ENCODE peak calls at places on chromosomes 5 and 9, in four cellular contexts. W, B, G and H are unnamed samples.

GRCh38 chr9:121651295-121652036 is at the start of gene DAB2IP:
- DNase-seq in W (peak; percentile 62), B (peak; percentile 65), G (no peak), H (no peak)

GRCh38 chr9:34644766-34645314 is 1.6 kb upstream of the GALT start:
- DNase-seq in W (no peak), B (no peak), G (no peak), H (no peak)

GRCh38 chr5:132873119-132873929 is at the start of gene LEAP2:
- DNase-seq in W (no peak), B (no peak), G (peak; percentile 15), H (no peak)

GRCh38 chr9:83601463-83601862 is 21.5 kb upstream of the IDNK start:
- DNase-seq in W (no peak), B (no peak), G (no peak), H (no peak)

GRCh38 chr9:130188860-130189481 is 16.8 kb downstream of the NCS1 start:
- DNase-seq in W (no peak), B (no peak), G (no peak), H (no peak)

GRCh38 chr5:179343021-179343781 is 2.1 kb downstream of the ADAMTS2 start:
- DNase-seq in W (no peak), B (no peak), G (no peak), H (no peak)

GRCh38 chr9:134031071-134031470 is 5.8 kb downstream of the BRD3OS start:
- DNase-seq in W (no peak), B (no peak), G (no peak), H (no peak)

GRCh38 chr5:181037365-181037861 is 2.7 kb upstream of the BTNL9 start:
- DNase-seq in W (no peak), B (no peak), G (no peak), H (no peak)

GRCh38 chr5:156295434-156295833 is 31.5 kb upstream of the SGCD start:
- DNase-seq in W (no peak), B (no peak), G (no peak), H (no peak)

GRCh38 chr5:154997746-154998145 is 15.8 kb upstream of the KIF4B start:
- DNase-seq in W (no peak), B (no peak), G (no peak), H (no peak)

GRCh38 chr5:163916376-163916775 is 411.0 kb downstream of the MAT2B start:
- DNase-seq in W (no peak), B (no peak), G (no peak), H (peak; percentile 15)

GRCh38 chr9:111904889-111905288 is 8.3 kb downstream of the UGCG start:
- DNase-seq in W (no peak), B (no peak), G (no peak), H (no peak)

GRCh38 chr5:135076801-135077200 is 42.8 kb upstream of the PITX1 start:
- DNase-seq in W (no peak), B (no peak), G (no peak), H (no peak)

GRCh38 chr5:120368923-120369715 is 95.0 kb upstream of the PRR16 start:
- DNase-seq in W (no peak), B (no peak), G (no peak), H (no peak)

DNA sequence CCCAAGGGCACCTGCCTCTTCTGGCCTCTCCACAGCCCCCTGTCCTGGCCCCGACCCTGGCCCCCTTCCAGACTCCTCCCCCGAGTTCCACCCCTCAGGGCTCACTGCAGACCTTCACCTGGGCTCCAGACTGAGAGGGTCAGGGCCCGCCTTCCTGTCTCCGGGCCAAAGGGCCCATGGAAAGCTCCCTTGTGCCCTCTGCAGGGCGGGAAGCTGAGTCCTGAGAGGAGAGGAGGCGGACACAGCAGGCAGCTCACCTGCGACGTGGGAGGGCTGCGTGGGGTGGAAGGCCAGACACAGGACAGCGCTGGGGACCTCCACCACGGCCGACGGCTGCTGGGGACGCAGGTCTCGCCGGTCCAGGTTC is 20.6 kb downstream of the DYNC2I2 start:
- DNase-seq in W (peak; percentile 49), B (no peak), G (peak; percentile 87), H (no peak)
- H3K4me3 ChIP-seq in W (no peak overlapping the region), B (no peak overlapping the region), G (peak overlapping the region; percentile 31), H (no peak overlapping the region)

GRCh38 chr5:164934039-164934438 is 1428.6 kb downstream of the MAT2B start:
- DNase-seq in W (no peak), B (no peak), G (peak; percentile 1), H (no peak)
- H3K4me3 ChIP-seq in W (no peak overlapping the region), B (no peak overlapping the region), G (no peak overlapping the region), H (no peak overlapping the region)

GRCh38 chr9:135478858-135479468 is 619 bp upstream of the PPP1R26 start:
- DNase-seq in W (no peak), B (peak; percentile 64), G (peak; percentile 51), H (peak; percentile 11)

GRCh38 chr9:135479469-135480052 is at the start of gene PPP1R26:
- DNase-seq in W (no peak), B (no peak), G (peak; percentile 34), H (no peak)

GRCh38 chr9:135476561-135476960 is 3.0 kb upstream of the PPP1R26 start:
- DNase-seq in W (no peak), B (no peak), G (no peak), H (no peak)

GRCh38 chr9:135476981-135477380 is 2.6 kb upstream of the PPP1R26 start:
- DNase-seq in W (no peak), B (no peak), G (no peak), H (no peak)

DNA sequence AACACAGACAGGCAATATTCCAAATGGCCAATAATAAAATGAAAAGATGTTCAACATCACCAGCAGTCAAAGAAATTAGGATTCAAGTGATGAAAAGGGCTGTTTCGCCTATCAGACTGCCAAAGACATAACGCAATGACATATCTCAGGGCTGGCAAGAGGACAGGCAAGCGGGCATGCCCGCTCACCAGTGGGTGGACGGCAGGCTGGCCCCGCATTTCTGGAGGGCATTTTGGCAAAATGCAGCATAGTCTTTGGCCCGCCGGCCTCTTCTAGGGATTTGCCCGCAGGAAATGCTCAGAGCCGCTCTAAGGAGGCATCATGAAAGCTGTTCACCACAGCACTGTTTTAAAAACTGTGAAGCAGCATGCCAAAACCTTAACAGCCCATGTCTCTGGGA is 1.4 kb upstream of the PPP1R26 start:
- DNase-seq in W (no peak), B (no peak), G (no peak), H (no peak)
- H3K4me3 ChIP-seq in W (no peak overlapping the region), B (no peak overlapping the region), G (peak overlapping the region; percentile 84), H (no peak overlapping the region)

GRCh38 chr5:40381676-40382363 is 297.9 kb upstream of the PTGER4 start:
- DNase-seq in W (no peak), B (no peak), G (peak; percentile 31), H (peak; percentile 64)
- H3K4me3 ChIP-seq in W (no peak overlapping the region), B (no peak overlapping the region), G (no peak overlapping the region), H (no peak overlapping the region)

DNA sequence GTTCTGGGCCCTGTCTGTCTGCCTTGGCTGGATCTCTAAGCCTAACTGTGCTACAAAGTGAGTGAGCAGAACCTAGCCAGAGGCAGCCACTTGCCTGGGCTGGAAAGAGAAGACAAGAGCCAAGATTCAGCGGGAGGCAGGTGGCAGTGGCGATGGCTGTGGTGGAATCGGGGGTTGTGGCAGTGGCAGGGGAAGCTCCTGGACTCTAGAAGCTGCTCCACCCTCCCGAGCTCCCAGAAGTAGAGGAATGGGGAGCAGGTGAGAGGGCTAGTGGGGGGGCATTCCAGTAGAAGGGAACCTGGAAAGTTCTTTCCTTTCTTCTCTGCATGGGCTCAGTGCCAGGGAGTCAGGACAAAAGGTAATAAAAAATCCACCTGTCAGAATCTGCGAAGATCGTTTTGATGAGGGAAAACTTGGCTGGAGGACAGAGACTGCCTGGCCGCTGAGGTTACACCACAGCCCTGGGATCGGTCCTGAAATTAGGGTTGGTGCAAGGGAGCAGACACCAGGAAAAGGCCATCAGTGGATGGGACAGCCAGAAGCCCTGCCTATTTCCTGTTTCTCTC is 1.7 kb downstream of the CRAT start:
- DNase-seq in W (peak; percentile 55), B (no peak), G (no peak), H (no peak)
- H3K4me3 ChIP-seq in W (peak overlapping the region; percentile 83), B (no peak overlapping the region), G (no peak overlapping the region), H (no peak overlapping the region)

DNA sequence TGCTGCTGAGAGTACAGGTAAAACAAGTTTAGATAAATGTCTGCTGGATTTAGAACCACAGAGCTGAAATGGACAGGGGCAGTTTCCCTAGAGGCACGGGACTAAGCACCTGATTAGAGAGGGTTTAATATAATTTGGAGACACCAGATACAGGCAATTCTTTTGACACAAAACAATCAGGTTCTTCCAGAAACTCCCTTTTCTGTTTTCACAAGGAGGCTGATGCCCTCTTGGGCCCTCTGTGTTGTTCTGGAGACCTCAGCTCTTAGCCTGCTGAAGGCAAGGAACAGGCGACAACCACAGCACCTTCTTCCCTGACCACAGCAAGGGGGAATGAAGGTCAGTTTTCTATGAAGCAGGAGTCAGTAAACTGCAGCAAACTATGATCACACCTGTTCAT is 14.5 kb upstream of the GCNT1 start:
- DNase-seq in W (no peak), B (no peak), G (no peak), H (no peak)
- H3K4me3 ChIP-seq in W (no peak overlapping the region), B (no peak overlapping the region), G (no peak overlapping the region), H (no peak overlapping the region)

GRCh38 chr5:82073179-82073578 is 101.4 kb downstream of the ATG10 start:
- DNase-seq in W (no peak), B (no peak), G (no peak), H (peak; percentile 41)

GRCh38 chr5:82072138-82072537 is 100.3 kb downstream of the ATG10 start:
- DNase-seq in W (no peak), B (no peak), G (no peak), H (no peak)

DNA sequence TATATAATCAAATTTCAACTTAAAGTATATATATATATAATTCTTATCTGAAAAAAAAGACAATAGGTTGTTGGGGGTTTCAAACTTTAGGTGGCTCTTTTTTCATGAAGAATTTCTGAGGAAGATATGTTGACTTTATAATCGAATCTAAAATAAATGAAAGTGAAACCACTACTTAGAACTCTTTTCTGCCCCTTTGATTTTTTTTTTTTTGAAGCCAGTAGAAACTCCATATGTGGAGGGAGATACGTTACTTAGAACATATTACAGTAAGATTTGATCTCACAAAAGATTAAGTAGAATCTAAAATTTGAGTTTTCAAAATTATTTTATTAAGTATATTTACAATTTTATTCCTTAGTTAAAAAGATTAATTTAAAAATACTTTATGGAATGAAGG is 96.9 kb downstream of the ATG10 start:
- DNase-seq in W (no peak), B (no peak), G (no peak), H (no peak)
- H3K4me3 ChIP-seq in W (peak overlapping the region; percentile 31), B (no peak overlapping the region), G (no peak overlapping the region), H (no peak overlapping the region)